ENCODE peak calls at places on chromosomes 11 and 22, in ten cellular contexts. A is stimulated activated CD4-positive, alpha-beta T cell treated with anti-CD3 and anti-CD28 coated beads, Interleukin-15, amount 100 ng/mL, for 1 hour; X is EL; D is T follicular helper cell; J is foreskin fibroblast; W is HEK293T; Z is pulmonary artery endothelial cell; P is HCT116; Y is EH; C is dermis blood vessel endothelial cell. R is an unnamed sample.

GRCh38 chr11:35651263-35651662 is 11.3 kb upstream of the TRIM44 start:
- DNase-seq in A (no peak), X (no peak), D (no peak), J (no peak), W (no peak), Z (no peak), P (no peak), Y (no peak), C (no peak), R (no peak)

GRCh38 chr11:134120921-134121526 is 52.2 kb downstream of the JAM3 start:
- DNase-seq in A (no peak), X (peak), D (no peak), J (peak), W (no peak), Z (peak), P (no peak), Y (peak), C (peak), R (peak)

GRCh38 chr11:117075186-117075585 is 23.0 kb downstream of the SIK3 start:
- DNase-seq in A (no peak), X (peak), D (no peak), J (peak), W (no peak), Z (no peak), P (no peak), Y (peak), C (no peak), R (no peak)

GRCh38 chr11:747176-748006 is at the start of gene TALDO1:
- DNase-seq in A (peak), X (peak), D (peak), J (peak), W (peak), Z (peak), P (peak), Y (peak), C (peak), R (peak)

GRCh38 chr11:62688481-62688880 is 849 bp downstream of the LRRN4CL start:
- DNase-seq in A (no peak), X (no peak), D (no peak), J (peak), W (no peak), Z (no peak), P (no peak), Y (no peak), C (no peak), R (no peak)

GRCh38 chr11:85277693-85278092 is 349.5 kb downstream of the DLG2 start:
- DNase-seq in A (no peak), X (no peak), D (no peak), J (no peak), W (no peak), Z (no peak), P (no peak), Y (no peak), C (no peak), R (no peak)

GRCh38 chr11:119081682-119082081 is 3.0 kb upstream of the HMBS start:
- DNase-seq in A (no peak), X (no peak), D (no peak), J (no peak), W (no peak), Z (no peak), P (no peak), Y (no peak), C (no peak), R (no peak)

GRCh38 chr11:59755701-59756495 is 722 bp downstream of the STX3 start:
- DNase-seq in A (peak), X (peak), D (peak), J (peak), W (peak), Z (peak), P (peak), Y (peak), C (peak), R (peak)

GRCh38 chr22:38112361-38112760 is 1.9 kb upstream of the BAIAP2L2 start:
- DNase-seq in A (no peak), X (no peak), D (no peak), J (no peak), W (no peak), Z (no peak), P (no peak), Y (no peak), C (no peak), R (no peak)

GRCh38 chr22:46036558-46037408 is 59.8 kb upstream of the WNT7B start:
- DNase-seq in A (no peak), X (peak), D (peak), J (peak), W (peak), Z (no peak), P (peak), Y (peak), C (peak), R (peak)

GRCh38 chr22:18997306-18997924 is 61.3 kb upstream of the PRODH start:
- DNase-seq in A (no peak), X (no peak), D (no peak), J (no peak), W (no peak), Z (no peak), P (no peak), Y (no peak), C (no peak), R (no peak)

GRCh38 chr22:49964136-49964492 is 3.5 kb downstream of the PIM3 start:
- DNase-seq in A (no peak), X (no peak), D (no peak), J (no peak), W (no peak), Z (no peak), P (no peak), Y (no peak), C (no peak), R (peak)

GRCh38 chr11:12158926-12159325 is 48.5 kb downstream of the MICAL2 start:
- DNase-seq in A (no peak), X (no peak), D (no peak), J (no peak), W (no peak), Z (no peak), P (no peak), Y (no peak), C (no peak), R (no peak)

GRCh38 chr11:111733009-111733408 is 33.2 kb downstream of the PPP2R1B start:
- DNase-seq in A (no peak), X (peak), D (no peak), J (peak), W (no peak), Z (peak), P (no peak), Y (peak), C (peak), R (peak)

GRCh38 chr11:63915961-63916836 is 765 bp downstream of the RCOR2 start:
- DNase-seq in A (no peak), X (peak), D (no peak), J (peak), W (peak), Z (no peak), P (no peak), Y (peak), C (peak), R (peak)

GRCh38 chr11:134207538-134208239 is 16.1 kb downstream of the NCAPD3 start:
- DNase-seq in A (peak), X (peak), D (peak), J (peak), W (no peak), Z (no peak), P (no peak), Y (peak), C (peak), R (no peak)

GRCh38 chr11:48006301-48006992 is 26.1 kb downstream of the PTPRJ start:
- DNase-seq in A (no peak), X (peak), D (no peak), J (peak), W (no peak), Z (no peak), P (no peak), Y (peak), C (no peak), R (no peak)

GRCh38 chr11:44943118-44943517 is 7.6 kb downstream of the TP53I11 start:
- DNase-seq in A (no peak), X (no peak), D (no peak), J (no peak), W (no peak), Z (no peak), P (no peak), Y (no peak), C (no peak), R (no peak)

GRCh38 chr11:45928535-45929215 is 6.2 kb downstream of the LARGE2 start:
- DNase-seq in A (no peak), X (no peak), D (no peak), J (no peak), W (no peak), Z (no peak), P (no peak), Y (no peak), C (no peak), R (peak)

GRCh38 chr22:49078076-49078710 is 749.5 kb downstream of the BRD1 start:
- DNase-seq in A (no peak), X (no peak), D (no peak), J (no peak), W (no peak), Z (no peak), P (no peak), Y (no peak), C (no peak), R (no peak)

GRCh38 chr22:46088541-46089311 is 61.6 kb upstream of the PPARA start:
- DNase-seq in A (no peak), X (peak), D (no peak), J (peak), W (no peak), Z (peak), P (no peak), Y (peak), C (peak), R (peak)

GRCh38 chr22:12601870-12602779 is 2925.9 kb upstream of the OR11H1 start:
- DNase-seq in A (no peak), X (no peak), D (no peak), J (peak), W (no peak), Z (no peak), P (no peak), Y (no peak), C (no peak), R (no peak)

GRCh38 chr11:17845431-17845881 is 110.9 kb downstream of the KCNC1 start:
- DNase-seq in A (no peak), X (peak), D (no peak), J (peak), W (no peak), Z (no peak), P (no peak), Y (peak), C (no peak), R (no peak)

GRCh38 chr11:25941353-25941752 is 390.6 kb upstream of the ANO3 start:
- DNase-seq in A (no peak), X (no peak), D (no peak), J (no peak), W (no peak), Z (no peak), P (no peak), Y (no peak), C (no peak), R (no peak)

GRCh38 chr11:115226556-115226955 is 277.7 kb downstream of the CADM1 start:
- DNase-seq in A (no peak), X (peak), D (no peak), J (peak), W (no peak), Z (no peak), P (no peak), Y (peak), C (no peak), R (no peak)

GRCh38 chr11:117706322-117706814 is 90.6 kb downstream of the DSCAML1 start:
- DNase-seq in A (no peak), X (no peak), D (no peak), J (no peak), W (no peak), Z (no peak), P (no peak), Y (no peak), C (no peak), R (no peak)

GRCh38 chr11:61201476-61201875 is 1.8 kb upstream of the PGA3 start:
- DNase-seq in A (no peak), X (no peak), D (no peak), J (no peak), W (no peak), Z (no peak), P (no peak), Y (no peak), C (no peak), R (no peak)

GRCh38 chr22:23503736-23504440 is 76.2 kb downstream of the IGLL1 start:
- DNase-seq in A (no peak), X (no peak), D (no peak), J (no peak), W (no peak), Z (no peak), P (no peak), Y (no peak), C (no peak), R (no peak)

GRCh38 chr11:63663809-63664208 is 7.4 kb downstream of the ATL3 start:
- DNase-seq in A (no peak), X (peak), D (no peak), J (peak), W (no peak), Z (peak), P (no peak), Y (peak), C (peak), R (no peak)

GRCh38 chr11:33605703-33606102 is 94.9 kb downstream of the C11orf91 start:
- DNase-seq in A (no peak), X (no peak), D (no peak), J (no peak), W (no peak), Z (no peak), P (no peak), Y (no peak), C (no peak), R (no peak)

GRCh38 chr11:62599909-62600308 is 1.8 kb downstream of the MTA2 start:
- DNase-seq in A (no peak), X (no peak), D (no peak), J (no peak), W (no peak), Z (no peak), P (no peak), Y (no peak), C (no peak), R (no peak)

GRCh38 chr22:32206774-32207758 is 2.2 kb upstream of the RFPL2 start:
- DNase-seq in A (no peak), X (peak), D (no peak), J (peak), W (peak), Z (no peak), P (peak), Y (peak), C (peak), R (no peak)

GRCh38 chr11:15816270-15816871 is 540.0 kb downstream of the SOX6 start:
- DNase-seq in A (no peak), X (peak), D (no peak), J (peak), W (no peak), Z (no peak), P (no peak), Y (peak), C (no peak), R (no peak)

GRCh38 chr11:72042059-72042425 is 38.3 kb downstream of the NUMA1 start:
- DNase-seq in A (no peak), X (no peak), D (no peak), J (no peak), W (no peak), Z (no peak), P (no peak), Y (no peak), C (no peak), R (no peak)

GRCh38 chr11:94028436-94028835 is 7.3 kb downstream of the HEPHL1 start:
- DNase-seq in A (no peak), X (peak), D (no peak), J (peak), W (no peak), Z (no peak), P (no peak), Y (peak), C (no peak), R (no peak)

GRCh38 chr11:114026355-114026754 is 33.2 kb upstream of the ZBTB16 start:
- DNase-seq in A (no peak), X (no peak), D (no peak), J (no peak), W (peak), Z (no peak), P (no peak), Y (peak), C (peak), R (no peak)

GRCh38 chr11:8913961-8914660 is 3.1 kb downstream of the AKIP1 start:
- DNase-seq in A (peak), X (peak), D (peak), J (peak), W (peak), Z (no peak), P (no peak), Y (peak), C (peak), R (peak)

GRCh38 chr11:44566559-44566949 is 1.1 kb downstream of the CD82 start:
- DNase-seq in A (no peak), X (no peak), D (no peak), J (no peak), W (no peak), Z (no peak), P (no peak), Y (no peak), C (no peak), R (no peak)